ENCODE peak calls at places on chromosomes 7 and 10, in eight cellular contexts. Y is A549, P is stomach, C is ovary, N is H1, T is upper lobe of left lung, Z is suprapubic skin, R is transverse colon. L is an unnamed sample.
A peak's percentile ranks its signal among the peaks of the same experiment; 100 is the strongest.

GRCh38 chr10:81182296-81182695 is 644.6 kb downstream of the SH2D4B start:
- DNase-seq in P (no peak), C (no peak), N (no peak), Z (no peak), T (no peak), Y (no peak), R (no peak), L (no peak)

GRCh38 chr10:61894150-61894549 is 7.3 kb upstream of the ARID5B start:
- DNase-seq in Y (no peak), C (no peak), N (no peak), T (no peak), P (no peak), R (no peak), Z (no peak), L (no peak)

GRCh38 chr7:157309990-157310668 is 26.7 kb upstream of the DNAJB6 start:
- DNase-seq in T (no peak), R (no peak), C (no peak), N (peak; percentile 94), Y (peak; percentile 63), Z (no peak), P (no peak), L (no peak)

GRCh38 chr7:31805209-31805818 is 118.3 kb downstream of the PPP1R17 start:
- DNase-seq in R (no peak), Y (no peak), T (no peak), Z (no peak), N (no peak), C (no peak), P (no peak), L (no peak)

GRCh38 chr10:120818301-120818700 is 32.9 kb upstream of the WDR11 start:
- DNase-seq in T (no peak), Y (no peak), N (no peak), P (no peak), Z (no peak), C (no peak), R (no peak), L (no peak)

GRCh38 chr7:1843271-1843861 is 173.3 kb downstream of the ELFN1 start:
- DNase-seq in R (no peak), N (no peak), T (peak; percentile 43), Z (peak; percentile 43), P (no peak), Y (no peak), C (peak; percentile 6), L (peak; percentile 55)

GRCh38 chr10:2387261-2387660 is 649.9 kb upstream of the ADARB2 start:
- DNase-seq in Y (no peak), T (peak; percentile 55), Z (no peak), P (no peak), N (no peak), R (no peak), C (no peak), L (no peak)

GRCh38 chr10:5589963-5590511 is 65.3 kb downstream of the CALML3 start:
- DNase-seq in Y (peak; percentile 57), P (no peak), C (no peak), R (no peak), N (no peak), T (no peak), Z (no peak), L (no peak)

GRCh38 chr7:151038951-151039849 is 9.1 kb upstream of the ASIC3 start:
- DNase-seq in T (peak; percentile 91), R (peak; percentile 64), N (no peak), Y (peak; percentile 93), Z (no peak), C (peak; percentile 79), P (peak; percentile 72), L (peak; percentile 87)

GRCh38 chr10:69473304-69473985 is 22.2 kb downstream of the TSPAN15 start:
- DNase-seq in C (no peak), T (no peak), R (no peak), Y (no peak), N (no peak), Z (no peak), P (no peak), L (peak; percentile 80)

GRCh38 chr10:18610517-18610916 is 40.9 kb downstream of the NSUN6 start:
- DNase-seq in T (no peak), N (no peak), P (no peak), C (no peak), Y (peak; percentile 95), Z (no peak), R (peak; percentile 35), L (no peak)

GRCh38 chr7:30920021-30920583 is 8.4 kb downstream of the AQP1 start:
- DNase-seq in Y (no peak), Z (peak; percentile 59), T (peak; percentile 29), R (peak; percentile 9), P (no peak), C (no peak), N (no peak), L (peak; percentile 62)

GRCh38 chr7:109246330-109247077 is 676.8 kb downstream of the DNAJB9 start:
- DNase-seq in P (peak; percentile 43), C (no peak), N (no peak), R (no peak), Z (no peak), Y (peak; percentile 5), T (no peak), L (no peak)

DNA sequence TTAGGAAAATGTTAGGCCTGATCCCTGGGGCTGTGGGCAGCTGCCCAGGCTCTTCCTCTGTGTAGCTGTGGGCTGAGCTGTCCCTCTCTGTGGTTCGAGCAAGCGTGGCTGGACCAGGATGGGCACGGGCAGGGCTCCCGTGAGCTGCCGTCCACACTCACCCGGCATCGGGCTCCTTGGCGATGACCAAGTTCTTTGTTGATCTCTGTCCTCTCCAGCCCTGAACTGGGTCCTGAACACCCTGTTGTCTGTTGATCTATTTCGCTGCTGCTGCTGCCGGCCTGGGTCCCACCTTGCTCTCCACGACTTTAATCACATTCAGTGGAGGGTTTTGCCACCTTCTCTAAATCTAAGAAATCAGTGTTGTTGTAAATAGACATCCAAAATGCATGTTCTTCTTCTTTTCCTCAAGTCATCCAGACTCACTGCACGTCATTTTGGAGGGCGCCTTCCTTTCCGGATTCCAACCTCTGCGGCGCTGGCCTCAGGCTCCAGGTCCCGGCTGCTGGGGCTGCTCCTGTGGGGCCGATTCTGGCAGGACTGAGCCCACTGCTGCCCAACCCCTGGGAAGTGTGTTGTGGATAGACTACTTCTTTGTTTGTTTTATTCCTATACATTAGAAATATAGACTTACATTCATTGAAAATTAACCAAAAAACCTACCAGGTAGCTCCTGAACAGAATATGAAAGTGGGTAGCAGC is 100.6 kb downstream of the DYNC2I1 start:
- DNase-seq in Z (no peak), P (no peak), N (no peak), C (no peak), R (no peak), T (no peak), Y (no peak), L (no peak)
- H3K4me3 ChIP-seq in Z (peak overlapping the region; percentile 39), P (no peak overlapping the region), N (no peak overlapping the region), C (no peak overlapping the region), R (peak overlapping the region; percentile 28), T (no peak overlapping the region), Y (no peak overlapping the region), L (no peak overlapping the region)

GRCh38 chr10:79561257-79561656 is 1.1 kb upstream of the SFTPA2 start:
- DNase-seq in C (no peak), Z (no peak), P (no peak), Y (no peak), N (no peak), T (no peak), R (no peak), L (no peak)

GRCh38 chr10:79559726-79560125 is 481 bp downstream of the SFTPA2 start:
- DNase-seq in Y (no peak), C (no peak), R (no peak), T (no peak), N (no peak), Z (no peak), P (no peak), L (no peak)

GRCh38 chr10:79560160-79560709 is at the start of gene SFTPA2:
- DNase-seq in N (no peak), R (no peak), C (no peak), P (no peak), T (no peak), Y (no peak), Z (no peak), L (no peak)

DNA sequence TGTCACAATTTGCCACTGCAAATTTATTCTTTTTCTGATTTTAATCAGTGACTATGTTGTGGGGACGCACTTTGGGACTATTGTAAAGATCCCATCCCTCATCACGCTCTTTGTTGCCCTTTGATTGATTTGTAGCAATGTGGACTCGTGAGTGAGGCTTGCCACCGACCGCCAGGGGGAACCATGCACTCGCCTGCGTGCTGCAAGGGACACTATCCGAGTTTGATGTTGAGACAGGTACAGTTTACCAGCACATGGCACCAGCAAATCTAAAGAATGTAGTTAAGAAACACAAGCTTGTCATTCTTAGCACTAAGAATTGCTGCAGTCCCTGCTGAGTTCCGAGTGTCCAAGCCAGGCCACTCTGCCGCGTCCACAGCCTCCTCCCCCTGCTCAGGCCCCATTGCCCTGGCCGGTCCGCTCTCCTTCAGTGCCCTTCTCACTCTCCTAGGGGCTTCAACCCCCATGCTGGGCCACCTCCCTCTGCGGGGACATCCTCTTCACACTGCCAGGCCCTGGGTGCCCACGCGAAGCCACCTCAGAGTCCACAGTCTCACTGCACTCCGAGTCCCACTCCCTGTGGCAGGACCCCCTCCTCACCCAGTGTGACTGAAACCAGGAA is 2.0 kb upstream of the SFTPA2 start:
- DNase-seq in Y (peak; percentile 68), Z (no peak), N (peak; percentile 34), T (peak; percentile 82), C (peak; percentile 34), R (peak; percentile 71), P (peak; percentile 67), L (no peak)
- TF ChIP-seq EP300 in Y (no peak), Z (no peak), N (no peak), T (no peak), C (no peak), R (no peak), P (no peak), L (no peak)

GRCh38 chr10:15313034-15313433 is 58.1 kb downstream of the FAM171A1 start:
- DNase-seq in C (no peak), T (no peak), R (no peak), P (no peak), Z (no peak), N (no peak), Y (no peak), L (no peak)
- H3K4me3 ChIP-seq in C (no peak overlapping the region), T (no peak overlapping the region), R (no peak overlapping the region), P (no peak overlapping the region), Z (no peak overlapping the region), N (no peak overlapping the region), Y (no peak overlapping the region), L (peak overlapping the region; percentile 25)

DNA sequence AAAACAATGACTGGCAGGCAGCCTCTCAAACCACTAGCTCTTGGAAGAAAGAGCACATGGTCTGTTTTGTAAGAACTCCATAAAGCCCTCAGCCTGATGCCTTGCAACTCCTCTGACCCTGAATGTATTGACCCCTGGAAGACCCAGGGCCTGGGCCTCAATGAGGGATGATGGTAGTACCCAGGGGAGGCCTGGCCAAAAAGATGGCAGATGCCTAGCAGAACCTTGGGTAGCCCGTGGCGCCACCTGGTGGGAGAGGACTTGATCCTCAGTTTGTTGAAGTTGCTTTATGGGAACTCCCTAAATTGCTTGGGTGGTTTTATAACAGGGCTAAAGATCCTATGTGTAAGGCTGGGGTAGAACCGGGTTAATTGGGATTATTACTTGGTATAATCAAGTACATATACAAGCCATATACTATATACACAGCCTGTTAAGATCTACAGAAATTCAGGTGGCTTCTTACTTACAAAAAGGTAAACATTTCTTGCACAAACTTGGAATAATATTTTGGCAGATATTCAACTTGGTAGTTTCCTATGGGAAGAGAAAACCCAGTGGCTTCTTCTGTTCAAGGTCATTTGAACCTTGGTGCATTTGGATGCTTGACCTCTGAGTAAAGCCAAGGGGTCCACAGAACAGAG is 95.8 kb upstream of the CACUL1 start:
- DNase-seq in Z (no peak), P (peak; percentile 74), N (peak; percentile 46), R (peak; percentile 73), T (no peak), Y (peak; percentile 74), C (peak; percentile 38), L (no peak)
- TF ChIP-seq EP300 in Z (no peak), P (no peak), N (no peak), R (no peak), T (no peak), Y (no peak), C (no peak), L (no peak)